ENCODE peak calls at places on chromosomes 16 and 17, in ten cellular contexts. K is HCT116; H is lung; E is body of pancreas; G is naive thymus-derived CD4-positive, alpha-beta T cell; D is RWPE2; T is left lung; J is GM23338; X is right lobe of liver; I is K562. Q is an unnamed sample.

GRCh38 chr17:58084317-58084981 is 1.2 kb downstream of the DYNLL2 start:
- ATAC-seq in K (peak; percentile 41), H (no peak), E (peak; percentile 16), G (peak; percentile 42), D (peak; percentile 49), T (peak; percentile 33), J (peak; percentile 32), X (peak; percentile 57), I (peak; percentile 45), Q (no peak)

GRCh38 chr17:63258785-63259184 is 187.3 kb downstream of the CYB561 start:
- ATAC-seq in K (no peak), H (peak; percentile 75), E (no peak), G (no peak), D (no peak), T (peak; percentile 98), J (no peak), X (no peak), I (no peak), Q (no peak)

GRCh38 chr17:14768923-14769322 is 468.0 kb downstream of the HS3ST3B1 start:
- ATAC-seq in K (no peak), H (no peak), E (no peak), G (no peak), D (no peak), T (peak; percentile 41), J (no peak), X (peak; percentile 45), I (no peak), Q (no peak)

GRCh38 chr16:87956771-87957279 is 5.6 kb downstream of the BANP start:
- ATAC-seq in K (peak; percentile 57), H (no peak), E (no peak), G (peak; percentile 19), D (peak; percentile 41), T (no peak), J (peak; percentile 44), X (no peak), I (peak; percentile 68), Q (no peak)

GRCh38 chr17:33049781-33050414 is 58.3 kb downstream of the SPACA3 start:
- ATAC-seq in K (peak; percentile 87), H (no peak), E (peak; percentile 50), G (no peak), D (no peak), T (peak; percentile 80), J (peak; percentile 91), X (peak; percentile 45), I (peak; percentile 88), Q (no peak)

GRCh38 chr17:28118362-28118761 is 75.9 kb downstream of the NLK start:
- ATAC-seq in K (no peak), H (no peak), E (no peak), G (no peak), D (no peak), T (no peak), J (no peak), X (peak; percentile 39), I (no peak), Q (no peak)

GRCh38 chr16:10888320-10888937 is 11.4 kb downstream of the CIITA start:
- ATAC-seq in K (no peak), H (no peak), E (no peak), G (no peak), D (no peak), T (no peak), J (no peak), X (peak; percentile 16), I (no peak), Q (no peak)

GRCh38 chr16:27736431-27736830 is 186.5 kb downstream of the KATNIP start:
- ATAC-seq in K (no peak), H (no peak), E (no peak), G (no peak), D (no peak), T (no peak), J (no peak), X (no peak), I (no peak), Q (no peak)

GRCh38 chr16:13036600-13036999 is 135.2 kb downstream of the SHISA9 start:
- ATAC-seq in K (no peak), H (no peak), E (no peak), G (no peak), D (no peak), T (no peak), J (peak; percentile 32), X (no peak), I (no peak), Q (no peak)

GRCh38 chr17:43832168-43832975 is 574 bp downstream of the MPP3 start:
- ATAC-seq in K (peak; percentile 79), H (peak; percentile 73), E (peak; percentile 57), G (peak; percentile 39), D (peak; percentile 82), T (peak; percentile 77), J (peak; percentile 58), X (peak; percentile 68), I (peak; percentile 83), Q (peak; percentile 72)

GRCh38 chr17:48561894-48562810 is 16.0 kb downstream of the HOXB4 start:
- ATAC-seq in K (peak; percentile 86), H (no peak), E (no peak), G (peak; percentile 61), D (no peak), T (no peak), J (peak; percentile 7), X (no peak), I (peak; percentile 81), Q (no peak)

GRCh38 chr16:10528635-10529034 is 51.8 kb downstream of the EMP2 start:
- ATAC-seq in K (no peak), H (no peak), E (no peak), G (no peak), D (no peak), T (no peak), J (no peak), X (peak; percentile 61), I (no peak), Q (no peak)

DNA sequence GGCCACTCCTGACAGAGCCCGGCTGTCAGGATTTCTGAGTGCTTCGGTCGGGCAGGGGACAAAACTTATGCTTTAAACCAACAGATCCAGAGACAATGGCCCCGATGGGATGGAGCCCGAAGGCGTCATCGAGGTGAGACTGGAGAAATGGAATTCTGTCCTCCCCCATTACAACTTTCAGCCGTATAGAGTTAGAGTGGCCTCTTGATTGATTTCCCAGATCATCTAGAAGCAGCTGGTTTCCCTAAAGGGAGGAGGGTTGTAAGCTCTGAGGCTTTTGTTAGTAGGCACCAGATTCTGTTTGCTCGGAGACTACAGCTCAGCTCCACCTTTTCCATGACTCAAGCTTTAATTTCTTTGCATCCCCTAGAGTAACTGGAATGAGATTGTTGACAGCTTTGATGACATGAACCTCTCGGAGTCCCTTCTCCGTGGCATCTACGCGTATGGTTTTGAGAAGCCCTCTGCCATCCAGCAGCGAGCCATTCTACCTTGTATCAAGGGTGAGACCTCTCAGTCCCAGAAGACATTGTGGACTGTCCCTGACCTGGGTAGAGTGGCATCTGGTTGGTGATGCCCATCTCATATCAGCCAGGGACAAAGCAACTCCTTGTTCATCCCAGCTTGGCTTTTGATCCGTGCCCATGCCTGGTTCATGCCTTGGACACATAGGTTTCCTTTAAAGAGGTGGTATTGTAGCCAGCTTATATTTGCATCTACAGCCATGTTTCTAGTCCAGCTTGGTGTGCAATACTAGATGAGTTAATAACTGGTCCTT is 5.1 kb upstream of the CD68 start:
- ATAC-seq in K (no peak), H (no peak), E (no peak), G (no peak), D (no peak), T (no peak), J (no peak), X (no peak), I (no peak), Q (no peak)
- H3K4me1 ChIP-seq in K (peaks cover 8% of the 10 kb centered on the region), H (peaks cover 7% of the 10 kb centered on the region), E (peaks cover 38% of the 10 kb centered on the region), G (peaks cover 38% of the 10 kb centered on the region), D (peaks cover 20% of the 10 kb centered on the region), T (peaks cover 69% of the 10 kb centered on the region), J (peaks cover 43% of the 10 kb centered on the region), X (no peaks in the 10 kb centered on the region), I (peaks cover 28% of the 10 kb centered on the region), Q (peaks cover 20% of the 10 kb centered on the region)

GRCh38 chr17:81324177-81324905 is 29.2 kb upstream of the SLC38A10 start:
- ATAC-seq in K (no peak), H (no peak), E (no peak), G (no peak), D (no peak), T (no peak), J (no peak), X (no peak), I (no peak), Q (no peak)

GRCh38 chr17:81323411-81323868 is 28.3 kb upstream of the SLC38A10 start:
- ATAC-seq in K (no peak), H (no peak), E (no peak), G (no peak), D (no peak), T (no peak), J (no peak), X (peak; percentile 9), I (no peak), Q (no peak)

GRCh38 chr17:81325057-81325973 is 30.2 kb upstream of the SLC38A10 start:
- ATAC-seq in K (no peak), H (no peak), E (no peak), G (no peak), D (no peak), T (no peak), J (no peak), X (no peak), I (no peak), Q (no peak)

GRCh38 chr17:81328489-81328888 is 33.4 kb upstream of the SLC38A10 start:
- ATAC-seq in K (no peak), H (no peak), E (no peak), G (no peak), D (peak; percentile 0), T (peak; percentile 0), J (no peak), X (peak; percentile 1), I (no peak), Q (no peak)

GRCh38 chr17:81325974-81326358 is 30.9 kb upstream of the SLC38A10 start:
- ATAC-seq in K (no peak), H (no peak), E (no peak), G (no peak), D (no peak), T (no peak), J (no peak), X (no peak), I (no peak), Q (no peak)
- H3K4me1 ChIP-seq in K (peaks cover 34% of the 10 kb centered on the region), H (no peaks in the 10 kb centered on the region), E (peaks cover 27% of the 10 kb centered on the region), G (no peaks in the 10 kb centered on the region), D (peaks cover 29% of the 10 kb centered on the region), T (peaks cover 81% of the 10 kb centered on the region), J (peaks cover 4% of the 10 kb centered on the region), X (no peaks in the 10 kb centered on the region), I (peaks cover 11% of the 10 kb centered on the region), Q (peaks cover 25% of the 10 kb centered on the region)

GRCh38 chr16:67537636-67538591 is 9.3 kb downstream of the RIPOR1 start:
- ATAC-seq in K (no peak), H (peak; percentile 59), E (peak; percentile 54), G (peak; percentile 76), D (peak; percentile 2), T (peak; percentile 77), J (peak; percentile 18), X (peak; percentile 60), I (no peak), Q (peak; percentile 60)
- H3K4me1 ChIP-seq in K (no peaks in the 10 kb centered on the region), H (peaks cover 4% of the 10 kb centered on the region), E (peaks cover 68% of the 10 kb centered on the region), G (peaks cover 6% of the 10 kb centered on the region), D (peaks cover 5% of the 10 kb centered on the region), T (peaks cover 93% of the 10 kb centered on the region), J (no peaks in the 10 kb centered on the region), X (no peaks in the 10 kb centered on the region), I (no peaks in the 10 kb centered on the region), Q (peaks cover 31% of the 10 kb centered on the region)

DNA sequence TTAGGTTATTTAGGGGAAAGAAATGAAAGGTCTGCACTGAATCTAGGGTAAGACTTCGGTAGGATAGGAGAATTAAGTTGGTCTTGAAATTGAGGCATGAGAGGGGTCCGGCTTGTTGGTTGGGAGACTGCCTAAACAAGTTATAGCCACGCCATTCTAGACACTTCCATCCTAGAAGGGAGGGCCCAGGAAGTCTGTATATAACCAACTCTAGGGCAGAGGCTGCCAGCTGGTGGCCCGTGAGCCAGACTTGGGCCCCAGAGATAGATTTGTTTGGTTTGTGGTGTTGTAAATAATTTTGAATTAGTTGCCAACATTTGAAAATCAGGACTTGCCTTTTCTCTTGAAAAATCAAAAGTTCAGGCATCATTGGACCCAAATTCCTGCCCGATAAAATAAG is 15.8 kb downstream of the SLC7A6 start:
- ATAC-seq in K (no peak), H (no peak), E (no peak), G (no peak), D (no peak), T (no peak), J (no peak), X (no peak), I (no peak), Q (no peak)
- H3K4me1 ChIP-seq in K (no peaks in the 10 kb centered on the region), H (peaks cover 10% of the 10 kb centered on the region), E (no peaks in the 10 kb centered on the region), G (peaks cover 52% of the 10 kb centered on the region), D (peaks cover 11% of the 10 kb centered on the region), T (peaks cover 30% of the 10 kb centered on the region), J (peaks cover 5% of the 10 kb centered on the region), X (no peaks in the 10 kb centered on the region), I (peaks cover 15% of the 10 kb centered on the region), Q (peaks cover 64% of the 10 kb centered on the region)

Q was measured in gastroesophageal sphincter.